ENCODE peak calls at places on chromosomes 13 and 19, in five cellular contexts. P, Z, S, E and C are unnamed samples.

GRCh38 chr19:7391218-7391670 is 42.5 kb downstream of the ARHGEF18 start:
- DNase-seq in P (no peak), E (no peak), Z (no peak), S (peak), C (no peak)

GRCh38 chr13:53637971-53638547 is 609.4 kb downstream of the OLFM4 start:
- DNase-seq in Z (no peak), S (no peak), P (no peak), E (no peak), C (no peak)

GRCh38 chr19:40238775-40239174 is 12.3 kb upstream of the CCNP start:
- DNase-seq in E (no peak), Z (no peak), P (no peak), S (no peak), C (no peak)

GRCh38 chr13:50670272-50670671 is 173.2 kb downstream of the DLEU7 start:
- DNase-seq in P (no peak), Z (no peak), E (no peak), S (no peak), C (no peak)

GRCh38 chr13:100803091-100803490 is 128.5 kb upstream of the TMTC4 start:
- DNase-seq in Z (no peak), S (no peak), E (no peak), P (no peak), C (no peak)

GRCh38 chr19:48499352-48500090 is 12.1 kb downstream of the LMTK3 start:
- DNase-seq in S (no peak), P (no peak), Z (no peak), E (no peak), C (no peak)

GRCh38 chr19:17680235-17680722 is 7.9 kb downstream of the UNC13A start:
- DNase-seq in Z (peak), P (peak), S (peak), E (peak), C (no peak)

GRCh38 chr13:85812282-85812681 is 13.1 kb upstream of the SLITRK6 start:
- DNase-seq in E (no peak), S (no peak), P (no peak), Z (no peak), C (no peak)

GRCh38 chr13:59494151-59494550 is 669.6 kb downstream of the DIAPH3 start:
- DNase-seq in Z (no peak), P (no peak), S (no peak), E (no peak), C (no peak)

GRCh38 chr13:39577833-39578232 is 25.2 kb downstream of the LHFPL6 start:
- DNase-seq in E (no peak), S (no peak), P (no peak), Z (no peak), C (peak)

GRCh38 chr13:39684531-39685137 is 29.2 kb downstream of the COG6 start:
- DNase-seq in E (no peak), Z (no peak), P (no peak), S (no peak), C (no peak)

GRCh38 chr13:37954191-37954590 is 84.6 kb upstream of the TRPC4 start:
- DNase-seq in E (no peak), S (peak), Z (no peak), P (no peak), C (no peak)

GRCh38 chr19:18875726-18876125 is 20.2 kb downstream of the CERS1 start:
- DNase-seq in Z (no peak), S (no peak), P (no peak), E (no peak), C (no peak)

GRCh38 chr19:873084-874019 is 13.9 kb downstream of the CFD start:
- DNase-seq in E (no peak), Z (no peak), P (peak), S (peak), C (no peak)

GRCh38 chr13:41670873-41671443 is 213.6 kb downstream of the RGCC start:
- DNase-seq in P (no peak), S (no peak), Z (no peak), E (no peak), C (no peak)

GRCh38 chr19:36182612-36183454 is 30.6 kb upstream of the COX7A1 start:
- DNase-seq in E (no peak), Z (no peak), P (no peak), S (peak), C (no peak)

GRCh38 chr13:105579821-105580707 is 955.4 kb downstream of the EFNB2 start:
- DNase-seq in Z (no peak), P (no peak), S (no peak), E (no peak), C (no peak)

GRCh38 chr19:35106898-35107540 is 8.6 kb upstream of the FXYD3 start:
- DNase-seq in E (no peak), Z (no peak), S (no peak), P (no peak), C (no peak)
- TF ChIP-seq CTCF in E (no peak), Z (no peak), S (no peak), P (no peak), C (no peak)

GRCh38 chr19:38883286-38883685 is 5.2 kb upstream of the RINL start:
- DNase-seq in S (no peak), P (no peak), Z (no peak), E (no peak), C (no peak)
- TF ChIP-seq CTCF in S (no peak), P (no peak), Z (no peak), E (no peak), C (no peak)

DNA sequence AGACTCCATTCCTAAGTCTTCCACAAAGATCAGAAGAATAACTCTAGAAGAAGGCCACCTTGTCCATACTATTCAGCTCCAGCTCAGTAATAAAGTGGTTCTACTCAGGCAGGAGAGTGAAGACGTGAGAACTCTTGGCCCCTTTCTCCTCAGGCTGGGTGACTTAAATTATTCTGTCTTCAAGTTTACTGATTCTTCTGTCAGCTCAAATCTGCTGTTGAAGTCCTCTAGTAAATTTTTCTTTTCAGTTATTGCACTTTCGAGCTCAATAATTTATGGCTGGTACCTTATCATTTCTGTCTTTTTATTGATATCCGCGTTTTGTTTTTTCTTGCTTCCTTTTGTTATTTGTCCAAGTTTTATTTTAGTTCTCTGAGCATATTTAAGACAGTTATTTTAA is 922.3 kb upstream of the PCDH9 start:
- DNase-seq in S (no peak), Z (no peak), E (no peak), P (no peak), C (no peak)
- TF ChIP-seq CTCF in S (no peak), Z (no peak), E (no peak), P (no peak), C (no peak)

DNA sequence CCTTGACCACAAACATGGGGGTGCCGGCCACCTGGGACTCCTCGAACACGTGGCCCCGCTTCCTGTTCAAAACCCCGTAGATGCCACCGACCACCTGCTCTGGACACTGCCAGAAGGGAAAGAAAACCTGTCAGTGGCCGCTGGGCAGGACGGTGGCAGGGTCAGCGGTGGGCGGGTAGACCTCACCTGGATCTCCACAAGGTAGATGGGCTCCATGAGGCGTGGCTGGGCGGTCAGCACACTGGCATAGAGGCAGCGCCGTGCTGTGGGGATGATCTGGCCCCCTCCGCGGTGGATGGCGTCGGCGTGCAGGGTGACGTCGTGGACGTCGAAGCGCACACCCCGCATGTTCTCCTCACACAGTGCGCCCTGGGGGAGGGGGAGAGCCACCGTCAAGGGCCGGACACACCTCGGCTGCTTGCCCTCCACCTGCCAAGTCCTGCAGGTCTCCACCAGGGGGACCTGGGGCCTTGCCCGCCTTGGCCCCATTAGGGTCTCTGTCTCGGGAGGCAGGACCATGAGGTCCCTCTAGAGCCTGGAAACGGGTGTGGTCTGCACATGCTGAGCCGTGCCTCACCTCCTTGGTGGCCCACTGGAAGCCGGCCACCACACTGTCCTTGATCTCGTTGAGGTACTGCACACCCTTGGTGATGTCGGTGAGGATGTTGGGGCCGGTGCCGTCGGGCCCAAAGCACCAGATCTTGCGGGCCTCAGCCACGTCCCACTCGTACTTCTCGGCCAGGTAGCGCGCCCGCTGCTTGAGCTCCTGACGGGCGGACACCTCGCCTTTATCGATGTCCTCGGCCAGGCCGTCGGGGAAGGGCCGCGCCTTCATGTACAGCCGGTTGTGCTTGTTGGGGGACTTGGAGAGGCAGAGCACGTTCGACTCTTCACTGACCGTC is 6.6 kb upstream of the DAPK3 start:
- DNase-seq in E (no peak), P (no peak), Z (no peak), S (no peak), C (no peak)
- TF ChIP-seq CTCF in E (no peak), P (no peak), Z (no peak), S (no peak), C (peak)

DNA sequence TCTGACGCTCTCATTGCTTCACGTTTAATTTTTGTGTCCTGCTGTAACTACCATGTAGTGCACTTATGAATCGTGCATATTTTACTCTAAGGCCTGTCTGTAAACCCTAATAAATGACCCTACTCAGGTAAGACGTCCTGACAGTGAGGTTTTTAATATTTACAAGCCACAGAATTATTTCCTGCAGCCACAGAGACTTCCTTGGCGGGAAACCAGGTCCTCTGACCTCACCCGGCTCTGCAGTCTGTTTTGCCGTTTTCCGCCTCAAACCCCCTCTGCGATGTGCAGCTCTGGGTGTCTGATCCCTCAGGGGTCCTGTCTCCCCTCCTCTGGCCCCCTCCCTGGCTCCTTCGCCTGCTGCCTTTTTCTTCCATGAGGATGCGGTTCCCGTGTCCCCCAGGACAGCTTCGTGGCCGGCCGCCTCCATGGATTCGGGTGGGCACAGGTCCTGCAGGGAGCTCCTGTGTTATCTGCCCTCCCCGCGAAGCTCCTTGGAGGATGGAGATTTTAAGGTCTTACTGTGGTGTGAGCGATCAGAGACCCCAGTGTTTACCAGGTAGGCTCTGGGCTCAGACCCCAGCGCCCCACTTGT is 66.3 kb downstream of the MCF2L start:
- DNase-seq in Z (no peak), S (no peak), P (no peak), E (no peak), C (no peak)
- TF ChIP-seq CTCF in Z (no peak), S (peak), P (no peak), E (no peak), C (peak)

DNA sequence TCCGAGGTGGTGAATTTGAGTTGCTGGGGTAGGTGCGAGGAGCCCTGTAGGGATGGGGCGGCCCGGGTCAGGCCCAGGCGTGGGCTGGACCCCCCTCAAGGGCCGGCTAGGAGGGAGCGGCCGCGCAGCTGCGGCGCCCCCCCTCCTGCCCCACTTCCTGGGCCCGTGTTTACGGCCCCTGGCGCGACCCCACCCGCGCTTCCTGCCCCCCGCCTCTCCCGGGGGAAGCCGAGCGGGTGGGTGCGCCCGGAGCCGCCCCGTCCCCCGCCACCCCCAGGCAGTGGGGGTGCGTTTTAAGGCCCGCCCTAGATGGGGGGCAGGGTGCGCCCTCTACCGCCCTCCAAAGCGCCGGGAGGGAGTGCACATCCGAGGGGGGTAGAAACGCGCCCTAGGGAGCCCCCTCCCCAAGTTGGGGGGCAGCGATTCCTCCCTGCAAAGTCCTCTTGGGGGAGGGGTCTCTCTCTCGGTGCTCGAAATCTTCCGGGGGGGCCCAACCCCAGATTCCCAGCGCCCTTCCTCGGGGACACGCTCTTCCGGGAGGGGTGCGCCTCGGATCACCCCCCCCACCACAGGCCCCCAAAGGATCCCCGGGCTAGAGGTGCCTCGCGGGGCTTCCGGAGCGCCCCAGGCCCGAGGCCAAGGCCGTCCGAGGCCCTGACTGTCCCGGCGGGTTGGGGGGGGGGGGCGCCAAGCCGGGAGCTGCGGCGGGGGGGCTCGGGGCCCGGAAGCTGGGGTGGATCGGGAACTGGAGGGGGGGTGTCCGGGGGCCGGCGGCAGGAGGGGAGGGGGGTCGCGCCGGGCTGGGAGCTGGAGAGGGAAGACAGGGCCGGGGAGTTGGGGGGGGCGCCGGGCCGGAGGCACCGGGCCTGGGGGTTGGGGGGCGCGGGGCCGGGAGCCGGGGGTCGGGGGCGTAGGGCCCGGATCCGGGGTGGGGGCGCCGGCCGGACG is 807 bp downstream of the TLE5 start:
- DNase-seq in S (no peak), P (peak), E (peak), Z (peak), C (no peak)
- TF ChIP-seq CTCF in S (no peak), P (peak), E (no peak), Z (peak), C (no peak)

GRCh38 chr19:14916848-14917247 is 24.4 kb upstream of the OR7C2 start:
- DNase-seq in P (no peak), E (no peak), Z (no peak), S (peak), C (no peak)
- TF ChIP-seq CTCF in P (no peak), E (no peak), Z (no peak), S (peak), C (no peak)

DNA sequence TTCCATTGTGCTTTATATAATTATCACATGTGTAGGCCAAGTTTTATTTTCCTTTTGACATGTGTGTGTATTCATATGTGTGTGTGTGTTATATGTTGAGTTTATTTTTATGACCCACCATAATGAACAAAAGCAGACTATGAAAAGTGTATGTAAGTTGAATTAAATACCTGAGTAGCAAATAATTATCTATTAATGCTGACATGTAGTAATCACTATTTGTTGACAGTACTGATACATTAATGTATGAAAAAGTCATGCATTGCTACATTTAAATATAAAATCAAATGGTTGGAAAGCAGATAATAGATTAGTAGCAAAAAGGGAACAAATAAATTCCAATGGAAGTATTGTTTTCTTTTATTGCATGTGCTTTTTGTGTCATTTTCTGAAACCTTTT is 1948.5 kb upstream of the PCDH20 start:
- DNase-seq in Z (no peak), S (no peak), P (no peak), E (no peak), C (no peak)
- TF ChIP-seq CTCF in Z (no peak), S (no peak), P (no peak), E (no peak), C (no peak)

GRCh38 chr13:44719857-44720671 is 143.9 kb upstream of the TSC22D1 start:
- DNase-seq in Z (no peak), E (no peak), P (no peak), S (no peak), C (no peak)
- TF ChIP-seq CTCF in Z (no peak), E (no peak), P (no peak), S (no peak), C (no peak)

DNA sequence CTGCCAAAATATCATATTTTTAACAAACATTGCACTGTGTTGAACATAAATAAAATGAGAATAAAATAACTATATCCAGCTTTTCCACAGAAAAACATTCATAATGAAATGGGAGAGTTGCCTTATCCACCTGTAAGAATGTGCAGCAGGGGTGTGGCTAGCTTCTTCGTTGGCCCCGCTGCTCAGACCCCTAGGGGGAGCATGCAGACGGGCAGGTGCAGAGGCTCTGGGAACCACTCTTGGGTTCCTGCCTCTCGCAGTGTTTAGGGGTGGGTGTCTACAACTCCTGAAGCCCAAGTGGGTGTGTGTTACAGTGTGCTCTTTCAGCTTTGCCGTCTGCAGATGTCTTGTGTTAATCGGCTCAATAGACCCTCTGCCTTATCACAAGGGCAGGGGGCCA is 121.7 kb downstream of the SLITRK5 start:
- DNase-seq in E (no peak), P (no peak), Z (no peak), S (no peak), C (no peak)
- TF ChIP-seq CTCF in E (no peak), P (no peak), Z (no peak), S (no peak), C (no peak)